ENCODE peak calls at places on chromosomes 1 and 21, in eight cellular contexts. G is cardiac muscle cell; Y is fibroblast of the conjunctiva; M is lung; F is cerebellum; Z is stimulated activated CD8-positive, alpha-beta memory T cell treated with anti-CD3 and anti-CD28 coated beads, Interleukin-2, amount 100 ng/mL, for 1 hour; X is GM12891; P is COR-L47. H is an unnamed sample.

GRCh38 chr1:78061825-78062523 is 16.2 kb downstream of the GIPC2 start:
- DNase-seq in G (peak), Y (peak), M (no peak), F (no peak), Z (no peak), X (no peak), P (no peak), H (no peak)

GRCh38 chr1:214902636-214903320 is 179.8 kb upstream of the KCNK2 start:
- DNase-seq in G (peak), Y (no peak), M (no peak), F (no peak), Z (no peak), X (no peak), P (no peak), H (no peak)

GRCh38 chr1:28595412-28596191 is 3.5 kb downstream of the RAB42 start:
- DNase-seq in G (no peak), Y (no peak), M (no peak), F (no peak), Z (no peak), X (no peak), P (no peak), H (no peak)

GRCh38 chr21:29196021-29196663 is 65.7 kb downstream of the MAP3K7CL start:
- DNase-seq in G (peak), Y (peak), M (peak), F (no peak), Z (peak), X (peak), P (no peak), H (no peak)

GRCh38 chr1:203478231-203478630 is 2.6 kb downstream of the PRELP start:
- DNase-seq in G (no peak), Y (no peak), M (no peak), F (peak), Z (no peak), X (no peak), P (no peak), H (no peak)

GRCh38 chr1:234114648-234115307 is 210.3 kb downstream of the SLC35F3 start:
- DNase-seq in G (peak), Y (peak), M (no peak), F (peak), Z (no peak), X (peak), P (peak), H (peak)

GRCh38 chr1:232428781-232429530 is 201.0 kb downstream of the SIPA1L2 start:
- DNase-seq in G (peak), Y (no peak), M (no peak), F (no peak), Z (no peak), X (no peak), P (peak), H (no peak)

GRCh38 chr1:193270996-193271395 is 84.6 kb upstream of the B3GALT2 start:
- DNase-seq in G (peak), Y (peak), M (no peak), F (no peak), Z (no peak), X (no peak), P (no peak), H (no peak)

GRCh38 chr1:41322835-41323234 is 38.4 kb upstream of the FOXO6 start:
- DNase-seq in G (peak), Y (no peak), M (peak), F (peak), Z (peak), X (peak), P (peak), H (peak)

GRCh38 chr1:236258114-236258609 is 23.6 kb downstream of the ERO1B start:
- DNase-seq in G (no peak), Y (no peak), M (no peak), F (no peak), Z (no peak), X (no peak), P (no peak), H (no peak)

GRCh38 chr1:204043680-204044079 is 29.2 kb upstream of the SOX13 start:
- DNase-seq in G (no peak), Y (no peak), M (no peak), F (no peak), Z (no peak), X (no peak), P (no peak), H (no peak)

GRCh38 chr1:25197982-25198681 is 34.2 kb downstream of the SYF2 start:
- DNase-seq in G (peak), Y (no peak), M (no peak), F (no peak), Z (no peak), X (no peak), P (no peak), H (no peak)

GRCh38 chr21:35711661-35712060 is 348.7 kb downstream of the SETD4 start:
- DNase-seq in G (no peak), Y (no peak), M (no peak), F (no peak), Z (no peak), X (no peak), P (no peak), H (no peak)

GRCh38 chr1:102191723-102192122 is 195.0 kb upstream of the OLFM3 start:
- DNase-seq in G (peak), Y (peak), M (no peak), F (peak), Z (no peak), X (no peak), P (peak), H (peak)

GRCh38 chr1:33271666-33272505 is 15.6 kb downstream of the ZNF362 start:
- DNase-seq in G (no peak), Y (no peak), M (no peak), F (no peak), Z (no peak), X (no peak), P (no peak), H (no peak)

GRCh38 chr21:19475525-19475924 is 1071.9 kb upstream of the TMPRSS15 start:
- DNase-seq in G (peak), Y (no peak), M (no peak), F (no peak), Z (no peak), X (no peak), P (no peak), H (no peak)

GRCh38 chr1:234849824-234850223 is 239.8 kb upstream of the IRF2BP2 start:
- DNase-seq in G (no peak), Y (no peak), M (no peak), F (no peak), Z (no peak), X (no peak), P (no peak), H (no peak)

GRCh38 chr21:27646691-27647090 is 679.8 kb upstream of the ADAMTS5 start:
- DNase-seq in G (no peak), Y (no peak), M (no peak), F (no peak), Z (no peak), X (no peak), P (no peak), H (no peak)

GRCh38 chr1:243991650-243992049 is 59.4 kb upstream of the ZBTB18 start:
- DNase-seq in G (no peak), Y (no peak), M (no peak), F (no peak), Z (no peak), X (no peak), P (no peak), H (no peak)

GRCh38 chr1:22444856-22445255 is 6.8 kb upstream of the ZBTB40 start:
- DNase-seq in G (no peak), Y (no peak), M (no peak), F (no peak), Z (no peak), X (no peak), P (no peak), H (no peak)

GRCh38 chr1:8239039-8239305 is 78.9 kb upstream of the SLC45A1 start:
- DNase-seq in G (peak), Y (peak), M (peak), F (no peak), Z (no peak), X (no peak), P (no peak), H (no peak)

GRCh38 chr21:44568667-44569556 is 4.6 kb upstream of the KRTAP10-4 start:
- DNase-seq in G (no peak), Y (no peak), M (no peak), F (no peak), Z (no peak), X (no peak), P (peak), H (no peak)

GRCh38 chr1:24202987-24203386 is 15.9 kb upstream of the IFNLR1 start:
- DNase-seq in G (no peak), Y (no peak), M (no peak), F (no peak), Z (no peak), X (no peak), P (no peak), H (no peak)

GRCh38 chr1:181101581-181102226 is 13.2 kb downstream of the IER5 start:
- DNase-seq in G (peak), Y (no peak), M (no peak), F (no peak), Z (no peak), X (no peak), P (peak), H (no peak)

GRCh38 chr1:30757196-30757949 is at the start of gene LAPTM5:
- DNase-seq in G (peak), Y (no peak), M (peak), F (no peak), Z (no peak), X (no peak), P (no peak), H (no peak)

GRCh38 chr1:119768778-119769177 is at the start of gene HMGCS2:
- DNase-seq in G (no peak), Y (no peak), M (no peak), F (no peak), Z (no peak), X (no peak), P (no peak), H (no peak)

GRCh38 chr1:214002472-214002871 is 14.7 kb downstream of the PROX1 start:
- DNase-seq in G (peak), Y (peak), M (no peak), F (no peak), Z (no peak), X (no peak), P (peak), H (no peak)

GRCh38 chr1:175493321-175493998 is 249.9 kb downstream of the TNR start:
- DNase-seq in G (no peak), Y (no peak), M (no peak), F (peak), Z (no peak), X (no peak), P (no peak), H (no peak)

GRCh38 chr1:207719209-207719608 is 32.6 kb upstream of the CD46 start:
- DNase-seq in G (no peak), Y (no peak), M (no peak), F (no peak), Z (no peak), X (no peak), P (no peak), H (no peak)

GRCh38 chr1:58866578-58866977 is 82.7 kb upstream of the JUN start:
- DNase-seq in G (no peak), Y (no peak), M (no peak), F (no peak), Z (no peak), X (no peak), P (no peak), H (no peak)

H was measured in BE2C.